ENCODE peak calls at places on chromosomes 6 and 20, in six cellular contexts. V is HTR-8/SVneo, I is T-helper 22 cell, X is choroid plexus epithelial cell, Y is mesothelial cell of epicardium, U is epithelial cell of esophagus. W is an unnamed sample.

GRCh38 chr20:13868331-13868730 is 83.5 kb downstream of the NDUFAF5 start:
- DNase-seq in V (no peak), I (no peak), X (peak), U (peak), Y (no peak), W (no peak)

GRCh38 chr20:45727044-45727443 is 4.9 kb downstream of the SPINT4 start:
- DNase-seq in X (peak), V (no peak), Y (no peak), I (no peak), U (no peak), W (no peak)

GRCh38 chr20:19552144-19552895 is 205.7 kb upstream of the RIN2 start:
- DNase-seq in I (no peak), V (no peak), U (peak), X (peak), Y (peak), W (peak)

GRCh38 chr20:46798430-46798829 is 89.0 kb downstream of the SLC2A10 start:
- DNase-seq in I (no peak), Y (no peak), U (no peak), X (no peak), V (no peak), W (no peak)

GRCh38 chr6:137451926-137452325 is 42.3 kb downstream of the OLIG3 start:
- DNase-seq in X (peak), Y (no peak), U (no peak), V (no peak), I (no peak), W (no peak)

GRCh38 chr20:18545566-18545965 is 21.7 kb upstream of the SMIM26 start:
- DNase-seq in I (no peak), Y (no peak), X (no peak), U (no peak), V (no peak), W (no peak)

GRCh38 chr6:41002168-41002567 is 36.9 kb downstream of the UNC5CL start:
- DNase-seq in U (no peak), V (no peak), Y (no peak), X (no peak), I (no peak), W (no peak)

GRCh38 chr6:143125455-143125854 is 64.8 kb downstream of the AIG1 start:
- DNase-seq in Y (no peak), X (peak), I (no peak), V (no peak), U (no peak), W (no peak)

GRCh38 chr6:110618591-110619267 is 142.3 kb upstream of the SLC22A16 start:
- DNase-seq in I (no peak), V (peak), X (peak), U (peak), Y (no peak), W (no peak)

GRCh38 chr6:139152892-139153271 is 18.0 kb downstream of the HECA start:
- DNase-seq in Y (no peak), I (no peak), X (peak), U (no peak), V (no peak), W (no peak)

GRCh38 chr20:45946149-45946970 is 11.9 kb downstream of the PCIF1 start:
- DNase-seq in X (peak), I (no peak), Y (no peak), V (no peak), U (peak), W (no peak)

GRCh38 chr6:66675906-66676305 is 968.9 kb upstream of the EYS start:
- DNase-seq in U (no peak), I (no peak), Y (no peak), X (peak), V (no peak), W (no peak)

GRCh38 chr6:33927551-33927950 is 123.7 kb upstream of the MLN start:
- DNase-seq in X (peak), I (no peak), Y (no peak), V (no peak), U (peak), W (no peak)

GRCh38 chr20:56588996-56589395 is 40.1 kb upstream of the TFAP2C start:
- DNase-seq in Y (no peak), U (peak), I (no peak), V (no peak), X (no peak), W (no peak)

GRCh38 chr6:7142228-7142801 is 34.6 kb downstream of the RREB1 start:
- DNase-seq in I (no peak), V (no peak), U (no peak), Y (no peak), X (no peak), W (no peak)

GRCh38 chr6:75526502-75527127 is 33.0 kb upstream of the FILIP1 start:
- DNase-seq in X (peak), V (peak), I (no peak), Y (no peak), U (peak), W (peak)

GRCh38 chr6:83192456-83192855 is 609 bp downstream of the PGM3 start:
- DNase-seq in I (no peak), X (peak), V (peak), Y (no peak), U (peak), W (no peak)

GRCh38 chr20:7770578-7770977 is 169.7 kb downstream of the HAO1 start:
- DNase-seq in U (peak), V (no peak), X (peak), I (no peak), Y (no peak), W (no peak)

GRCh38 chr20:31475472-31476312 is 604 bp downstream of the REM1 start:
- DNase-seq in I (no peak), X (no peak), U (no peak), Y (no peak), V (no peak), W (no peak)